ENCODE peak calls at places on chromosomes 11 and 22, in four cellular contexts. One of them, this sample, is unnamed. For H3K36me3 and H3K9me3, the result is how much of the 10 kb centered on the place peaks cover.

GRCh38 chr22:45503816-45504702 is 1.4 kb downstream of the FBLN1 start:
- DNase-seq in DND-41: no peak
- DNase-seq in lower lobe of right lung: peak
- DNase-seq in stomach: no peak
- DNase-seq in this sample: peak

GRCh38 chr22:45946805-45947600 is 30.0 kb downstream of the WNT7B start:
- DNase-seq in stomach: no peak
- DNase-seq in lower lobe of right lung: no peak
- DNase-seq in DND-41: no peak
- DNase-seq in this sample: no peak

GRCh38 chr22:23289851-23290724 is 109.8 kb downstream of the BCR start:
- DNase-seq in stomach: peak
- DNase-seq in lower lobe of right lung: peak
- DNase-seq in DND-41: peak
- DNase-seq in this sample: peak

GRCh38 chr11:119376197-119376847 is 5.2 kb downstream of the USP2 start:
- DNase-seq in DND-41: no peak
- DNase-seq in lower lobe of right lung: peak
- DNase-seq in stomach: peak
- DNase-seq in this sample: no peak

GRCh38 chr11:33735166-33735425 is 1.1 kb downstream of the CD59 start:
- DNase-seq in lower lobe of right lung: no peak
- DNase-seq in stomach: no peak
- DNase-seq in DND-41: no peak
- DNase-seq in this sample: no peak

GRCh38 chr11:96207459-96208449 is 135.2 kb downstream of the MAML2 start:
- DNase-seq in lower lobe of right lung: no peak
- DNase-seq in DND-41: peak
- DNase-seq in stomach: no peak
- DNase-seq in this sample: no peak

GRCh38 chr22:41479671-41480396 is 10.9 kb downstream of the ACO2 start:
- DNase-seq in DND-41: no peak
- DNase-seq in lower lobe of right lung: no peak
- DNase-seq in stomach: no peak
- DNase-seq in this sample: peak

GRCh38 chr11:8258771-8259170 is 4.9 kb downstream of the LMO1 start:
- DNase-seq in lower lobe of right lung: peak
- DNase-seq in stomach: peak
- DNase-seq in DND-41: no peak
- DNase-seq in this sample: peak

GRCh38 chr22:43185860-43186261 is 1.1 kb downstream of the TTLL12 start:
- DNase-seq in stomach: peak
- DNase-seq in lower lobe of right lung: no peak
- DNase-seq in DND-41: peak
- DNase-seq in this sample: peak

GRCh38 chr22:21098099-21098671 is 52.4 kb downstream of the LRRC74B start:
- DNase-seq in stomach: no peak
- DNase-seq in DND-41: no peak
- DNase-seq in lower lobe of right lung: no peak
- DNase-seq in this sample: no peak

GRCh38 chr11:89361738-89362137 is 129.4 kb downstream of the NOX4 start:
- DNase-seq in stomach: no peak
- DNase-seq in lower lobe of right lung: no peak
- DNase-seq in DND-41: no peak
- DNase-seq in this sample: no peak

GRCh38 chr22:22462813-22463567 is 45.6 kb downstream of the ZNF280B start:
- DNase-seq in lower lobe of right lung: no peak
- DNase-seq in stomach: no peak
- DNase-seq in DND-41: no peak
- DNase-seq in this sample: no peak

GRCh38 chr11:12560362-12560761 is 113.9 kb upstream of the TEAD1 start:
- DNase-seq in stomach: no peak
- DNase-seq in DND-41: no peak
- DNase-seq in lower lobe of right lung: no peak
- DNase-seq in this sample: no peak

GRCh38 chr11:128503231-128503991 is 83.9 kb downstream of the ETS1 start:
- DNase-seq in stomach: no peak
- DNase-seq in lower lobe of right lung: no peak
- DNase-seq in DND-41: no peak
- DNase-seq in this sample: peak

GRCh38 chr11:86812322-86812670 is 12.0 kb downstream of the PRSS23 start:
- DNase-seq in stomach: peak
- DNase-seq in lower lobe of right lung: no peak
- DNase-seq in DND-41: no peak
- DNase-seq in this sample: no peak

GRCh38 chr22:17769013-17769715 is 5.1 kb downstream of the BID start:
- DNase-seq in stomach: no peak
- DNase-seq in lower lobe of right lung: peak
- DNase-seq in DND-41: no peak
- DNase-seq in this sample: no peak

GRCh38 chr11:22193348-22194051 is 615 bp downstream of the ANO5 start:
- DNase-seq in stomach: peak
- DNase-seq in DND-41: no peak
- DNase-seq in lower lobe of right lung: peak
- DNase-seq in this sample: no peak

GRCh38 chr11:34850339-34850738 is 65.8 kb downstream of the APIP start:
- DNase-seq in lower lobe of right lung: no peak
- DNase-seq in stomach: no peak
- DNase-seq in DND-41: no peak
- DNase-seq in this sample: no peak

GRCh38 chr11:13486926-13487660 is 8.7 kb downstream of the PTH start:
- DNase-seq in lower lobe of right lung: peak
- DNase-seq in stomach: peak
- DNase-seq in DND-41: peak
- DNase-seq in this sample: peak

GRCh38 chr11:119854521-119854920 is 125.5 kb upstream of the NECTIN1 start:
- DNase-seq in DND-41: peak
- DNase-seq in lower lobe of right lung: no peak
- DNase-seq in stomach: peak
- DNase-seq in this sample: no peak

GRCh38 chr11:64355078-64355940 is 3.7 kb upstream of the RPS6KA4 start:
- DNase-seq in stomach: peak
- DNase-seq in DND-41: peak
- DNase-seq in lower lobe of right lung: peak
- DNase-seq in this sample: peak

GRCh38 chr11:87324817-87325489 is 287.2 kb downstream of the TMEM135 start:
- DNase-seq in DND-41: no peak
- DNase-seq in stomach: no peak
- DNase-seq in lower lobe of right lung: no peak
- DNase-seq in this sample: no peak

GRCh38 chr11:93734427-93735222 is 6.7 kb downstream of the TAF1D start:
- DNase-seq in stomach: no peak
- DNase-seq in DND-41: no peak
- DNase-seq in lower lobe of right lung: no peak
- DNase-seq in this sample: no peak
- H3K36me3 ChIP-seq in stomach: half or more
- H3K36me3 ChIP-seq in DND-41: half or more
- H3K36me3 ChIP-seq in lower lobe of right lung: half or more
- H3K36me3 ChIP-seq in this sample: half or more

GRCh38 chr11:47359586-47359985 is 7.1 kb upstream of the MYBPC3 start:
- DNase-seq in stomach: no peak
- DNase-seq in DND-41: peak
- DNase-seq in lower lobe of right lung: peak
- DNase-seq in this sample: no peak

GRCh38 chr11:47358731-47359051 is 6.2 kb upstream of the MYBPC3 start:
- DNase-seq in DND-41: no peak
- DNase-seq in lower lobe of right lung: peak
- DNase-seq in stomach: no peak
- DNase-seq in this sample: no peak

GRCh38 chr11:47356998-47357329 is 4.5 kb upstream of the MYBPC3 start:
- DNase-seq in stomach: no peak
- DNase-seq in DND-41: no peak
- DNase-seq in lower lobe of right lung: no peak
- DNase-seq in this sample: no peak

GRCh38 chr11:47359162-47359561 is 6.7 kb upstream of the MYBPC3 start:
- DNase-seq in lower lobe of right lung: peak
- DNase-seq in stomach: no peak
- DNase-seq in DND-41: no peak
- DNase-seq in this sample: no peak

GRCh38 chr11:47357985-47358730 is 5.7 kb upstream of the MYBPC3 start:
- DNase-seq in stomach: no peak
- DNase-seq in lower lobe of right lung: peak
- DNase-seq in DND-41: no peak
- DNase-seq in this sample: no peak
- H3K4me3 ChIP-seq in stomach: no peak
- H3K4me3 ChIP-seq in lower lobe of right lung: no peak
- H3K4me3 ChIP-seq in DND-41: no peak
- H3K4me3 ChIP-seq in this sample: no peak

DNA sequence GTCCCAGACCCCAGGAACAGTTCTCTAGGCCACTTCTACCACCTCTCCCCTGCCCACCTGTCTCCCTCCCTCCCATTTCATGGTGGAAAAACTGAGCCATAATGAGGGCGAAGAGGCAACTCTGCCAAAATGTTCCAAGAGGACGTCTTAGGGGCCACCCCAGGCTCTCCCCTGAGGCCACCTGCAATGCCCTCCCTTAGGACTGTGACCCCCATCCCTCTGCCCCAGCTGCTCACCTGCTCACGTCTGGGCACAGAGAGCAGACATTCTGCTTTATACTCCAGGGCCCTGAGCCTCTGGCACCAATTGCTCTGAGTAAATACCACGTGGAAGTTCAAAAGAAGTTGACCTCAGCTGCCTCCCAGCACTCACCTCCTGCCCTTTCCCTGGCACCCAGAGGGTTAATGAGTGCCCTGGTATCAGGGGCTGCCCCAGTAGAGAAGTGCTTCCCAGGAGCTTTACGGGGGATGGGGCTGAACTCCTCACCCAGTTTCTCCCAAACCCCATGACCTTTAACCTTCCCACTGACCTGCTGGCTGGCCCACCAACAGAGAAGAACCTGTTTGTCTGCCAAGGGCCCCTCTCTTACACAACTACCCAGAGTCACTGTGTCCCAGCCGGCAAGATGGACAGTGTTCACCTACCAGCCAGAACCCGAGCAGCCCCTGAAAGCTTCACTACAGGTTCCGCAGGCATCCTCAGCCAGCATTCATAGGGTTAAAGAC is 627 bp upstream of the APOA5 start:
- DNase-seq in DND-41: no peak
- DNase-seq in stomach: no peak
- DNase-seq in lower lobe of right lung: no peak
- DNase-seq in this sample: no peak
- H3K9me3 ChIP-seq in DND-41: under half
- H3K9me3 ChIP-seq in stomach: under half
- H3K9me3 ChIP-seq in lower lobe of right lung: under half
- H3K9me3 ChIP-seq in this sample: under half

DNA sequence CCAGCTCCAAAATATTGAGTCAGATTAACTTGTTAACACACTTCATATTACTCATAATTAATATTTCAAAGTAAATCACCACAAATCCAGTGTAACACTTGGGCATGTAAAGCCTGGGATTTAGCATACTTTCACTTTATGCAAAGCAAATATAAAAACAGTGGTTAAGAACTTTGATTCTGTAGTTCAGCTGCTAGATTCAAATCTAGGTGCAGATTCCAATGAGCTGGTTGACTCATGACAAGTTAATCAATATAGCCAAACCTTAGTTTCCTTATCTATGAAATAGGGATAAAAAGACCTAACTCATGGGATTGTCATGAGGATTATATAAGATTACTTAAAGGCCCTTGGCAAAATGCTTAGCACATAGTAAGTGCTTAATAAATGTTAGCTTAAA is 45.9 kb downstream of the ARHGAP42 start:
- DNase-seq in stomach: no peak
- DNase-seq in DND-41: no peak
- DNase-seq in lower lobe of right lung: no peak
- DNase-seq in this sample: no peak
- H3K36me3 ChIP-seq in stomach: under half
- H3K36me3 ChIP-seq in DND-41: under half
- H3K36me3 ChIP-seq in lower lobe of right lung: under half
- H3K36me3 ChIP-seq in this sample: under half

DNA sequence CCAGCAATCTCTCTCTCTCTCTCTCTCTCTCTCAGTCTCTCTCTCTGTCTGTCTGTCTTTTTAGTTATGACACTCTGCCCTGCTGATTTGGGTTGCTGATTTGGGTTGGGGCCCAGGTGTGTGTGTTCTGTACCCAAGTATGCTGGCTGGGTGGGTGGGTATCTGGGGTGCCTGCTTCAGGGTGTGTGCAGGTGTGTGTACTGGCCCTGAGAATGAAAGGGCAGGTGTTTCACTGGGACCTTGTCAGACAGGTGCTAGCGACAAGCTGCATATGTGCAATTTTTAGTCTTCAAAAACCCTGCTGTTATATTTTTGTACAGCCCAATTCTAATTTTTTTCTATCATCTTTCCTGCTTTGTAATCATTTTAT is 940 bp downstream of the CSF2RB start:
- DNase-seq in stomach: no peak
- DNase-seq in lower lobe of right lung: no peak
- DNase-seq in DND-41: no peak
- DNase-seq in this sample: no peak
- H3K4me3 ChIP-seq in stomach: peak
- H3K4me3 ChIP-seq in lower lobe of right lung: peak
- H3K4me3 ChIP-seq in DND-41: no peak
- H3K4me3 ChIP-seq in this sample: no peak

GRCh38 chr22:47551438-47551788 is 789.0 kb downstream of the TBC1D22A start:
- DNase-seq in DND-41: no peak
- DNase-seq in lower lobe of right lung: no peak
- DNase-seq in stomach: peak
- DNase-seq in this sample: no peak
- H3K9me3 ChIP-seq in DND-41: under half
- H3K9me3 ChIP-seq in lower lobe of right lung: under half
- H3K9me3 ChIP-seq in stomach: under half
- H3K9me3 ChIP-seq in this sample: under half

GRCh38 chr22:27656970-27657369 is 144.6 kb downstream of the MN1 start:
- DNase-seq in stomach: no peak
- DNase-seq in DND-41: no peak
- DNase-seq in lower lobe of right lung: no peak
- DNase-seq in this sample: no peak
- H3K36me3 ChIP-seq in stomach: under half
- H3K36me3 ChIP-seq in DND-41: under half
- H3K36me3 ChIP-seq in lower lobe of right lung: under half
- H3K36me3 ChIP-seq in this sample: under half